ENCODE peak calls at places on chromosomes 13 and 19, in five cellular contexts. T is H1, X is WTC11, F is GM12878, R is HepG2. S is an unnamed sample.

GRCh38 chr19:18225702-18226468 is at the start of gene PDE4C:
- DNase-seq in T (peak; percentile 76), X (peak; percentile 43), F (no peak), R (no peak), S (no peak)

GRCh38 chr13:112325941-112326645 is 50.1 kb upstream of the SPACA7 start:
- DNase-seq in T (no peak), X (no peak), F (no peak), R (no peak), S (no peak)

GRCh38 chr13:65582160-65582559 is 1648.0 kb downstream of the PCDH9 start:
- DNase-seq in T (no peak), X (peak; percentile 15), F (no peak), R (no peak), S (no peak)

GRCh38 chr13:85536706-85537105 is 262.5 kb downstream of the SLITRK6 start:
- DNase-seq in T (no peak), X (no peak), F (no peak), R (no peak), S (no peak)

GRCh38 chr19:32364040-32364439 is 18.6 kb downstream of the ZNF507 start:
- DNase-seq in T (no peak), X (no peak), F (no peak), R (no peak), S (no peak)

GRCh38 chr19:42596391-42597071 is 1.8 kb upstream of the CEACAM8 start:
- DNase-seq in T (peak; percentile 82), X (peak; percentile 68), F (no peak), R (no peak), S (no peak)

GRCh38 chr13:52128714-52129700 is at the start of gene NEK5:
- DNase-seq in T (peak; percentile 93), X (peak; percentile 92), F (no peak), R (peak; percentile 49), S (peak; percentile 27)

GRCh38 chr13:29439601-29440381 is 155.7 kb downstream of the SLC7A1 start:
- DNase-seq in T (no peak), X (no peak), F (no peak), R (no peak), S (no peak)

GRCh38 chr13:72757792-72758535 is 23.7 kb downstream of the DIS3 start:
- DNase-seq in T (no peak), X (no peak), F (no peak), R (no peak), S (no peak)

GRCh38 chr19:16340092-16340491 is 15.5 kb downstream of the KLF2 start:
- DNase-seq in T (no peak), X (no peak), F (no peak), R (peak; percentile 20), S (no peak)

GRCh38 chr19:13150919-13151604 is 851 bp downstream of the IER2 start:
- DNase-seq in T (peak; percentile 58), X (no peak), F (no peak), R (no peak), S (no peak)

GRCh38 chr19:38650911-38651584 is 3.6 kb downstream of the ACTN4 start:
- DNase-seq in T (no peak), X (no peak), F (no peak), R (no peak), S (no peak)

GRCh38 chr13:58804832-58805231 is 1173.3 kb downstream of the PCDH17 start:
- DNase-seq in T (no peak), X (no peak), F (no peak), R (no peak), S (no peak)

GRCh38 chr19:18868380-18869230 is 27.4 kb downstream of the CERS1 start:
- DNase-seq in T (no peak), X (peak; percentile 41), F (no peak), R (no peak), S (no peak)

GRCh38 chr19:14147797-14148605 is 11.6 kb upstream of the ASF1B start:
- DNase-seq in T (peak; percentile 73), X (peak; percentile 74), F (no peak), R (peak; percentile 39), S (peak; percentile 36)

GRCh38 chr19:10228925-10229324 is 2.2 kb downstream of the S1PR2 start:
- DNase-seq in T (no peak), X (peak; percentile 54), F (no peak), R (peak; percentile 48), S (no peak)

GRCh38 chr13:37136187-37136586 is 30.7 kb upstream of the CSNK1A1L start:
- DNase-seq in T (no peak), X (no peak), F (no peak), R (no peak), S (no peak)

GRCh38 chr13:22793598-22794134 is 387.1 kb upstream of the SGCG start:
- DNase-seq in T (no peak), X (no peak), F (no peak), R (peak; percentile 99), S (peak; percentile 84)

GRCh38 chr13:87274209-87274819 is 396.9 kb upstream of the SLITRK5 start:
- DNase-seq in T (peak; percentile 72), X (peak; percentile 49), F (no peak), R (peak; percentile 43), S (peak; percentile 39)

GRCh38 chr13:24097064-24097463 is 63.5 kb upstream of the SPATA13 start:
- DNase-seq in T (no peak), X (no peak), F (peak; percentile 16), R (peak; percentile 71), S (no peak)

GRCh38 chr19:32802840-32803239 is 66.7 kb downstream of the SLC7A9 start:
- DNase-seq in T (no peak), X (no peak), F (no peak), R (no peak), S (no peak)

GRCh38 chr13:50685491-50685890 is 158.0 kb downstream of the DLEU7 start:
- DNase-seq in T (no peak), X (no peak), F (no peak), R (no peak), S (no peak)

GRCh38 chr19:45113628-45114027 is 20.6 kb downstream of the PPP1R37 start:
- DNase-seq in T (no peak), X (no peak), F (no peak), R (peak; percentile 66), S (no peak)

GRCh38 chr19:17292301-17293074 is 10.7 kb downstream of the ABHD8 start:
- DNase-seq in T (peak; percentile 98), X (peak; percentile 92), F (peak; percentile 46), R (peak; percentile 51), S (peak; percentile 86)

GRCh38 chr19:54506079-54506478 is 3.4 kb downstream of the LAIR2 start:
- DNase-seq in T (no peak), X (no peak), F (no peak), R (no peak), S (no peak)

GRCh38 chr13:113742000-113742441 is 17.0 kb upstream of the TMEM255B start:
- DNase-seq in T (no peak), X (peak; percentile 53), F (no peak), R (peak; percentile 95), S (peak; percentile 19)

GRCh38 chr19:7292950-7293794 is 1.0 kb downstream of the INSR start:
- DNase-seq in T (peak; percentile 61), X (peak; percentile 25), F (no peak), R (peak; percentile 21), S (no peak)

GRCh38 chr19:17385878-17386611 is 8.0 kb downstream of the CCDC194 start:
- DNase-seq in T (peak; percentile 92), X (peak; percentile 89), F (no peak), R (peak; percentile 41), S (no peak)

GRCh38 chr13:54637377-54637776 is 1608.8 kb downstream of the OLFM4 start:
- DNase-seq in T (no peak), X (no peak), F (no peak), R (peak; percentile 29), S (no peak)

GRCh38 chr13:24863748-24864540 is 100.0 kb downstream of the RNF17 start:
- DNase-seq in T (no peak), X (no peak), F (no peak), R (no peak), S (no peak)

GRCh38 chr19:4908311-4908710 is 990 bp upstream of the UHRF1 start:
- DNase-seq in T (no peak), X (no peak), F (no peak), R (peak; percentile 76), S (no peak)

GRCh38 chr13:27830010-27830409 is 37.7 kb downstream of the GSX1 start:
- DNase-seq in T (peak; percentile 91), X (peak; percentile 82), F (no peak), R (no peak), S (peak; percentile 32)

GRCh38 chr19:52138614-52139290 is 986 bp downstream of the ZNF616 start:
- DNase-seq in T (peak; percentile 75), X (peak; percentile 62), F (no peak), R (peak; percentile 34), S (no peak)

DNA sequence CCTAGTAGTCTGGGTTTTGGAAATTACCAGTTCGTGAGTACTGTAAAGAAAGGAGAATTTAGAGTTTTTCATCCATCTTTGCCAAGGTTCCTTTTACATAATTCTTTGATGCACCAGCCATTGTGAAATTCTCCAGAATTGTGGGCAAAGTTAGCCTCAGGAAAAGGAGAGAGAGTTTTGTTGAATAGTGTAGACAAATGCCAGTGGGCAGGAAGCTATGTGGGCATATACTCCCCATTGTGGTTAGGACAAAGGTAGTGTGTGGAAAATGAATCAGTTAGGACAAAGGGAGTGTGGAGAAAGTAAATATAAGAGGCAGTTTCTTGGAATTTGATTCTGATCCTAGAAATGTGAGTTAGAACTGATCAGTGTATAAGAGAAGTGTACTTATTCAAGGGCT is 67.9 kb downstream of the PCCA start:
- DNase-seq in T (no peak), X (no peak), F (no peak), R (no peak), S (no peak)
- TF ChIP-seq ATF3 in T (no peak), X (no peak), F (no peak), R (no peak), S (no peak)

GRCh38 chr19:737591-738093 is 13.3 kb upstream of the MISP start:
- DNase-seq in T (peak; percentile 95), X (peak; percentile 87), F (no peak), R (peak; percentile 41), S (no peak)
- TF ChIP-seq ATF3 in T (no peak), X (no peak), F (no peak), R (no peak), S (no peak)

GRCh38 chr13:31476753-31477152 is 262.6 kb upstream of the RXFP2 start:
- DNase-seq in T (no peak), X (no peak), F (no peak), R (no peak), S (no peak)

GRCh38 chr13:31477961-31478360 is 261.4 kb upstream of the RXFP2 start:
- DNase-seq in T (no peak), X (no peak), F (no peak), R (no peak), S (no peak)

GRCh38 chr13:31476266-31476665 is 263.1 kb upstream of the RXFP2 start:
- DNase-seq in T (no peak), X (no peak), F (no peak), R (no peak), S (no peak)
- TF ChIP-seq ATF3 in T (no peak), X (no peak), F (no peak), R (no peak), S (no peak)

GRCh38 chr19:41351339-41352245 is 2.1 kb downstream of the TGFB1 start:
- DNase-seq in T (peak; percentile 78), X (peak; percentile 47), F (no peak), R (no peak), S (no peak)

GRCh38 chr19:41352279-41352608 is 1.5 kb downstream of the TGFB1 start:
- DNase-seq in T (no peak), X (no peak), F (no peak), R (no peak), S (no peak)

GRCh38 chr19:41353466-41354342 is at the start of gene TGFB1:
- DNase-seq in T (peak; percentile 86), X (peak; percentile 78), F (peak; percentile 62), R (peak; percentile 70), S (peak; percentile 63)

GRCh38 chr19:41354343-41354974 is 737 bp upstream of the TGFB1 start:
- DNase-seq in T (no peak), X (no peak), F (no peak), R (no peak), S (no peak)

GRCh38 chr19:41352609-41353465 is 885 bp downstream of the TGFB1 start:
- DNase-seq in T (peak; percentile 88), X (peak; percentile 75), F (no peak), R (peak; percentile 54), S (no peak)
- TF ChIP-seq ATF3 in T (no peak), X (no peak), F (no peak), R (no peak), S (no peak)

S was measured in HCT116.